ENCODE peak calls at places on chromosomes 3 and 15, in six cellular contexts. W, F, L, X, A and J are unnamed samples.

GRCh38 chr3:197520311-197521276 is 35.2 kb downstream of the BDH1 start:
- DNase-seq in A (peak), F (no peak), L (no peak), W (peak), X (no peak), J (no peak)

GRCh38 chr15:26235864-26236263 is 372.7 kb upstream of the ATP10A start:
- DNase-seq in A (no peak), F (peak), L (no peak), X (no peak), W (no peak), J (no peak)

GRCh38 chr3:136621628-136622027 is 130.6 kb downstream of the STAG1 start:
- DNase-seq in F (no peak), X (no peak), L (no peak), A (no peak), W (peak), J (no peak)

GRCh38 chr3:114671741-114672510 is 378.1 kb downstream of the TIGIT start:
- DNase-seq in A (no peak), F (no peak), L (no peak), W (no peak), X (no peak), J (no peak)

GRCh38 chr3:67017211-67017610 is 19.1 kb downstream of the KBTBD8 start:
- DNase-seq in W (peak), X (no peak), A (no peak), F (no peak), L (no peak), J (peak)

GRCh38 chr15:89128320-89129122 is 40.3 kb downstream of the ABHD2 start:
- DNase-seq in A (no peak), W (no peak), L (no peak), X (no peak), F (no peak), J (no peak)

GRCh38 chr3:149426325-149426724 is 48.2 kb upstream of the TM4SF4 start:
- DNase-seq in F (no peak), X (no peak), W (no peak), A (no peak), L (no peak), J (no peak)

GRCh38 chr15:76994971-76995945 is at the start of gene PSTPIP1:
- DNase-seq in F (peak), A (no peak), W (no peak), L (no peak), X (no peak), J (no peak)

GRCh38 chr3:104673981-104674380 is 692.7 kb upstream of the ALCAM start:
- DNase-seq in W (peak), A (no peak), F (no peak), L (no peak), X (no peak), J (no peak)

GRCh38 chr3:133887075-133887950 is 8.4 kb downstream of the RAB6B start:
- DNase-seq in W (no peak), X (no peak), F (peak), A (no peak), L (no peak), J (no peak)

GRCh38 chr3:23288286-23288685 is 85.2 kb downstream of the UBE2E2 start:
- DNase-seq in F (no peak), L (no peak), A (peak), X (no peak), W (peak), J (no peak)

GRCh38 chr3:179860275-179861107 is 176.2 kb downstream of the PEX5L start:
- DNase-seq in L (no peak), W (no peak), X (no peak), F (no peak), A (no peak), J (no peak)

GRCh38 chr15:90103669-90104329 is 1.5 kb upstream of the IDH2 start:
- DNase-seq in X (no peak), F (no peak), A (peak), L (no peak), W (no peak), J (no peak)

GRCh38 chr15:48680841-48681240 is 35.3 kb upstream of the FBN1 start:
- DNase-seq in L (no peak), F (no peak), W (peak), X (no peak), A (no peak), J (no peak)

GRCh38 chr15:22786868-22787698 is 639 bp downstream of the NIPA1 start:
- DNase-seq in W (no peak), X (no peak), A (peak), F (no peak), L (no peak), J (peak)

GRCh38 chr3:161291191-161291901 is 70.2 kb downstream of the NMD3 start:
- DNase-seq in W (no peak), A (peak), F (no peak), X (no peak), L (no peak), J (no peak)

GRCh38 chr15:68818671-68819450 is 1.8 kb downstream of the ANP32A start:
- DNase-seq in F (peak), L (no peak), W (no peak), A (peak), X (no peak), J (peak)

GRCh38 chr3:48394391-48394790 is 22.4 kb downstream of the FBXW12 start:
- DNase-seq in F (no peak), W (no peak), L (no peak), X (no peak), A (no peak), J (no peak)

GRCh38 chr3:119769394-119770149 is 12.3 kb upstream of the NR1I2 start:
- DNase-seq in L (no peak), A (no peak), F (peak), W (peak), X (no peak), J (no peak)

GRCh38 chr15:75008249-75009017 is 13.1 kb downstream of the SCAMP5 start:
- DNase-seq in W (no peak), L (no peak), A (no peak), F (no peak), X (no peak), J (no peak)

GRCh38 chr3:80006315-80006714 is 238.5 kb upstream of the ROBO1 start:
- DNase-seq in W (no peak), L (no peak), A (no peak), F (no peak), X (no peak), J (no peak)

GRCh38 chr3:73804204-73804603 is 179.5 kb upstream of the PDZRN3 start:
- DNase-seq in F (no peak), W (no peak), L (no peak), X (no peak), A (no peak), J (no peak)

GRCh38 chr15:49110158-49110944 is 45.0 kb downstream of the COPS2 start:
- DNase-seq in W (no peak), A (no peak), X (no peak), L (peak), F (no peak), J (no peak)

GRCh38 chr15:36831915-36832310 is 252.5 kb downstream of the CDIN1 start:
- DNase-seq in A (no peak), W (no peak), L (no peak), F (no peak), X (no peak), J (peak)

GRCh38 chr3:69079269-69080159 is 651 bp downstream of the UBA3 start:
- DNase-seq in A (no peak), X (no peak), F (no peak), W (no peak), L (no peak), J (peak)

GRCh38 chr15:66008920-66009572 is 139.8 kb downstream of the RAB11A start:
- DNase-seq in L (no peak), F (no peak), W (no peak), X (peak), A (no peak), J (no peak)

GRCh38 chr15:37931321-37931720 is 3.1 kb upstream of the TMCO5A start:
- DNase-seq in L (no peak), W (peak), A (no peak), X (no peak), F (no peak), J (no peak)

GRCh38 chr3:113769551-113769950 is 22.7 kb downstream of the ATP6V1A start:
- DNase-seq in A (no peak), F (no peak), L (no peak), W (peak), X (no peak), J (peak)

GRCh38 chr3:56131976-56132590 is 336.2 kb downstream of the ERC2 start:
- DNase-seq in X (peak), F (no peak), A (peak), W (peak), L (no peak), J (no peak)

GRCh38 chr15:58748787-58749531 is 548 bp downstream of the ADAM10 start:
- DNase-seq in F (peak), L (no peak), W (no peak), X (no peak), A (peak), J (peak)
- TF ChIP-seq POLR2A in F (no peak), L (peak), W (peak), X (no peak), A (no peak), J (no peak)

DNA sequence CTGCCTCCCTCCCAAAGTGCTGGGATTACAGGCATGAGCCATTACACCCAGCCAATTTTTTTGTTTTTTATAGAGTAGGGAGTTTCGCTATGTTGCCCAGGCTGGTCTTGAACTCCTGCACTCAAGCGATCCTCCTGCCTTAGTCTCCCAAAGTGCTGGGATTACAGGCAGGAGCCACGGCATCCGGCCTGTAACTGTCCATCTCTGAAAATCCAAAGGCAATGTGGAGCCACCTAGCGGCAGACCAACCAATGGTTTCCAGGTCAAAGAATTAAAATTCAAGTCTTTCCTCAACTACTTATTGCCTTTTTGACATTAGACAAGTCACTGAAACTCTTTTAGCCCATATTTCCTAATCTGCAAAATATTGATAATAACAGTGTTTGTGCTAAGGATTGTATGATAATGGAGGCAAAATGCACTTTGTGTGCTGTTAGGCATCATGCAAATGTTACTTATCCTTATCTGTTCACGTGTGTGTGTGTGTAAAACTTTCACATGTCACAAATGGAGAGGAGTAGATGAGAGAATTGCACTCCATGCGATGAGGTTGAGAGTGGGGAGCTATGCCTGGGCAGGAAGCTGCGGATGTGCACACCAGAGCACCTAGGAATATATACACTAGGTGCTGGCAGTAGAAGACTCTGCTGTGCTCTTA is 48.7 kb downstream of the COL8A1 start:
- DNase-seq in X (peak), A (peak), W (peak), F (no peak), L (no peak), J (peak)
- TF ChIP-seq POLR2A in X (no peak), A (no peak), W (no peak), F (no peak), L (no peak), J (no peak)

GRCh38 chr3:128409621-128410581 is 56.8 kb downstream of the DNAJB8 start:
- DNase-seq in X (no peak), W (no peak), L (no peak), F (no peak), A (no peak), J (peak)
- TF ChIP-seq POLR2A in X (no peak), W (no peak), L (no peak), F (no peak), A (no peak), J (no peak)

GRCh38 chr15:99090011-99090699 is 14.7 kb upstream of the SYNM start:
- DNase-seq in F (peak), A (no peak), W (peak), X (no peak), L (no peak), J (no peak)

GRCh38 chr15:99086327-99086667 is 18.6 kb upstream of the SYNM start:
- DNase-seq in A (no peak), X (no peak), L (no peak), W (no peak), F (peak), J (no peak)

GRCh38 chr15:99087405-99087943 is 17.4 kb upstream of the SYNM start:
- DNase-seq in W (no peak), F (peak), L (no peak), A (no peak), X (no peak), J (no peak)

GRCh38 chr15:99092554-99093172 is 12.2 kb upstream of the SYNM start:
- DNase-seq in W (no peak), L (no peak), X (no peak), A (no peak), F (peak), J (no peak)

DNA sequence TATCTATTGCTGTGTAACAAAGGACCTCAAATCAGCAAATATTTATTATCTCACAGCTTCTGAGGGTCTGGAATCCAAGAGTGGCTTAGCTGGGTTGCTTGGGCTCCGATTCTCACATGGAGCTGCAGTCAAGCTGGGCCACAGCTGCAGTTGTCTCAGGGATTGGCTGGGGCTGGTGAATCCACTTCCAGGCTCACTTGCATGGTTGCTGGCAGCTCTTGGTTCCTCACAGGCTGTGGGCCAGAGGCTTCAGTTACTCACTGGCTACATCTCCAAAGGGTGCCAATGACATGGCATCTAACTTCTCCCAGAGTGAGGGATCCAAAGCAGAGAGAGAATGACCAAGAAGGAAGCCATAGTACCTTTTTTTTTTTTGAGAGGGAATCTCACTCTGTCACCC is 13.9 kb upstream of the SYNM start:
- DNase-seq in F (peak), A (no peak), X (no peak), W (no peak), L (no peak), J (no peak)
- TF ChIP-seq POLR2A in F (no peak), A (no peak), X (no peak), W (no peak), L (no peak), J (no peak)